ENCODE peak calls at places on chromosome 5, in six cellular contexts. F is sigmoid colon, W is cardiac fibroblast, X is M059J, I is islet precursor cell, D is stromal cell of bone marrow. Q is an unnamed sample.

GRCh38 chr5:90915393-90915792 is 356.8 kb downstream of the ADGRV1 start:
- DNase-seq in F (no peak), W (no peak), X (no peak), I (no peak), D (no peak), Q (no peak)

GRCh38 chr5:118603278-118603677 is 385.1 kb downstream of the DTWD2 start:
- DNase-seq in F (no peak), W (no peak), X (no peak), I (no peak), D (no peak), Q (no peak)

GRCh38 chr5:38404667-38405276 is 146.4 kb downstream of the EGFLAM start:
- DNase-seq in F (no peak), W (no peak), X (no peak), I (no peak), D (no peak), Q (peak)

GRCh38 chr5:150036513-150036912 is 36.0 kb downstream of the HMGXB3 start:
- DNase-seq in F (no peak), W (peak), X (peak), I (peak), D (peak), Q (peak)

GRCh38 chr5:180287868-180288267 is 4.0 kb downstream of the MAPK9 start:
- DNase-seq in F (no peak), W (no peak), X (no peak), I (no peak), D (no peak), Q (no peak)

GRCh38 chr5:172223901-172224873 is 30.2 kb downstream of the EFCAB9 start:
- DNase-seq in F (no peak), W (no peak), X (no peak), I (no peak), D (no peak), Q (no peak)

GRCh38 chr5:77631166-77631582 is 7.3 kb downstream of the OTP start:
- DNase-seq in F (no peak), W (no peak), X (no peak), I (no peak), D (no peak), Q (no peak)

GRCh38 chr5:14109041-14109747 is 33.9 kb upstream of the TRIO start:
- DNase-seq in F (no peak), W (peak), X (peak), I (no peak), D (peak), Q (peak)

GRCh38 chr5:111830333-111830732 is 73.3 kb upstream of the NREP start:
- DNase-seq in F (no peak), W (peak), X (peak), I (no peak), D (no peak), Q (peak)

GRCh38 chr5:63111891-63112290 is 533.3 kb downstream of the LRRC70 start:
- DNase-seq in F (no peak), W (no peak), X (no peak), I (no peak), D (no peak), Q (no peak)

GRCh38 chr5:36658016-36658415 is 51.6 kb downstream of the SLC1A3 start:
- DNase-seq in F (no peak), W (peak), X (no peak), I (no peak), D (no peak), Q (no peak)

GRCh38 chr5:60842859-60843692 is 993 bp downstream of the ELOVL7 start:
- DNase-seq in F (no peak), W (no peak), X (peak), I (peak), D (no peak), Q (no peak)

GRCh38 chr5:142221091-142221860 is 103.5 kb downstream of the SPRY4 start:
- DNase-seq in F (no peak), W (peak), X (no peak), I (no peak), D (no peak), Q (peak)

GRCh38 chr5:103469288-103470065 is 93.1 kb downstream of the NUDT12 start:
- DNase-seq in F (no peak), W (peak), X (peak), I (no peak), D (no peak), Q (peak)

GRCh38 chr5:66882592-66883227 is 286.5 kb downstream of the MAST4 start:
- DNase-seq in F (no peak), W (peak), X (peak), I (no peak), D (no peak), Q (peak)

GRCh38 chr5:180161420-180162303 is 47.3 kb downstream of the RASGEF1C start:
- DNase-seq in F (peak), W (peak), X (no peak), I (peak), D (no peak), Q (no peak)

GRCh38 chr5:134965271-134965825 is 2.4 kb upstream of the CATSPER3 start:
- DNase-seq in F (no peak), W (no peak), X (no peak), I (no peak), D (no peak), Q (no peak)

GRCh38 chr5:160843240-160843639 is 8.8 kb downstream of the ATP10B start:
- DNase-seq in F (no peak), W (no peak), X (peak), I (no peak), D (no peak), Q (no peak)

GRCh38 chr5:40906351-40906751 is 2.9 kb upstream of the C7 start:
- DNase-seq in F (no peak), W (peak), X (peak), I (no peak), D (no peak), Q (peak)

GRCh38 chr5:128455861-128456361 is 82.1 kb downstream of the FBN2 start:
- DNase-seq in F (no peak), W (no peak), X (no peak), I (no peak), D (no peak), Q (no peak)

GRCh38 chr5:132225165-132226032 is 2.3 kb downstream of the P4HA2 start:
- DNase-seq in F (peak), W (peak), X (peak), I (peak), D (peak), Q (peak)

GRCh38 chr5:157172408-157172807 is 6.3 kb upstream of the GARIN3 start:
- DNase-seq in F (no peak), W (no peak), X (no peak), I (no peak), D (no peak), Q (no peak)

Q was measured in PC-3.